ENCODE peak calls at places on chromosomes 5 and 9, in seven cellular contexts. F, U, W, H, G, A and D are unnamed samples.

GRCh38 chr5:173035904-173036707 is 20.0 kb upstream of the CREBRF start:
- DNase-seq in W (no peak), F (no peak), H (no peak), U (peak), G (no peak), A (no peak), D (no peak)

GRCh38 chr5:97192580-97193421 is 9.8 kb upstream of the RIOK2 start:
- DNase-seq in A (no peak), G (no peak), H (no peak), F (no peak), W (no peak), U (no peak), D (no peak)

GRCh38 chr9:69122086-69122390 is 52.0 kb upstream of the TJP2 start:
- DNase-seq in W (peak), H (peak), G (no peak), U (peak), F (no peak), A (peak), D (peak)

GRCh38 chr5:32551865-32552264 is 33.5 kb upstream of the SUB1 start:
- DNase-seq in U (no peak), H (no peak), F (no peak), G (no peak), A (no peak), W (no peak), D (no peak)

GRCh38 chr5:163509288-163510040 is 4.0 kb downstream of the MAT2B start:
- DNase-seq in F (no peak), W (no peak), U (no peak), A (no peak), G (no peak), H (no peak), D (no peak)

GRCh38 chr5:140292212-140293040 is 10.5 kb downstream of the PFDN1 start:
- DNase-seq in G (no peak), H (no peak), F (no peak), W (no peak), A (no peak), U (no peak), D (no peak)

GRCh38 chr5:52867809-52868208 is 80.1 kb downstream of the ITGA1 start:
- DNase-seq in A (no peak), W (no peak), G (no peak), H (no peak), U (no peak), F (no peak), D (no peak)

GRCh38 chr5:103461223-103461622 is 101.4 kb downstream of the NUDT12 start:
- DNase-seq in U (no peak), H (no peak), G (no peak), W (no peak), A (no peak), F (peak), D (no peak)

GRCh38 chr5:147690595-147690994 is 91.9 kb downstream of the JAKMIP2 start:
- DNase-seq in H (no peak), G (no peak), F (no peak), W (no peak), A (no peak), U (no peak), D (no peak)

GRCh38 chr9:121741198-121741918 is 89.9 kb downstream of the DAB2IP start:
- DNase-seq in A (no peak), F (no peak), W (no peak), U (no peak), G (no peak), H (no peak), D (no peak)

GRCh38 chr5:179610109-179610902 is 13.2 kb downstream of the HNRNPH1 start:
- DNase-seq in G (no peak), W (no peak), H (no peak), F (no peak), A (no peak), U (peak), D (peak)